ENCODE peak calls at places on chromosome 14, in five cellular contexts. P is iris pigment epithelial cell; Y is left ventricle myocardium inferior; G is neural progenitor cell; V is stimulated activated CD4-positive, alpha-beta T cell treated with anti-CD3 and anti-CD28 coated beads, Interleukin-15, amount 100 ng/mL, for 1 hour. L is an unnamed sample.

GRCh38 chr14:21993837-21994236 is 320.2 kb upstream of the OR4E1 start:
- DNase-seq in P (no peak), V (no peak), Y (no peak), G (no peak), L (no peak)

GRCh38 chr14:58662028-58662427 is 24.3 kb downstream of the DACT1 start:
- DNase-seq in Y (no peak), V (no peak), P (no peak), G (no peak), L (no peak)

GRCh38 chr14:51004352-51004800 is 60.1 kb upstream of the PYGL start:
- DNase-seq in Y (no peak), V (no peak), P (no peak), G (no peak), L (peak)

GRCh38 chr14:36405589-36406274 is 85.3 kb upstream of the MBIP start:
- DNase-seq in P (no peak), Y (no peak), V (no peak), G (no peak), L (no peak)

GRCh38 chr14:43896044-43896443 is 611.0 kb downstream of the FSCB start:
- DNase-seq in P (no peak), G (no peak), Y (no peak), V (no peak), L (no peak)

GRCh38 chr14:95490727-95491451 is 25.6 kb downstream of the SYNE3 start:
- DNase-seq in Y (peak), P (no peak), G (no peak), V (no peak), L (peak)

GRCh38 chr14:65958664-65959562 is 527.3 kb upstream of the CCDC196 start:
- DNase-seq in V (no peak), G (peak), P (peak), Y (no peak), L (no peak)

GRCh38 chr14:23055147-23055550 is 2.2 kb downstream of the CDH24 start:
- DNase-seq in V (no peak), P (no peak), Y (no peak), G (no peak), L (no peak)

GRCh38 chr14:105989746-105990302 is 463.4 kb downstream of the TMEM121 start:
- DNase-seq in G (no peak), Y (no peak), P (no peak), V (no peak), L (no peak)

GRCh38 chr14:90487031-90487430 is 90.2 kb downstream of the CALM1 start:
- DNase-seq in P (no peak), G (no peak), Y (peak), V (no peak), L (peak)

GRCh38 chr14:58107947-58108552 is 44.0 kb downstream of the ARMH4 start:
- DNase-seq in G (peak), V (peak), P (peak), Y (no peak), L (no peak)

GRCh38 chr14:26173581-26173980 is 424.3 kb downstream of the NOVA1 start:
- DNase-seq in G (no peak), Y (no peak), V (no peak), P (no peak), L (no peak)

GRCh38 chr14:59101441-59101840 is 87.0 kb upstream of the DAAM1 start:
- DNase-seq in Y (no peak), P (peak), G (no peak), V (no peak), L (no peak)

GRCh38 chr14:95210699-95211098 is 53.4 kb upstream of the DICER1 start:
- DNase-seq in G (no peak), Y (no peak), V (no peak), P (no peak), L (no peak)

GRCh38 chr14:89920041-89920440 is 34.5 kb downstream of the EFCAB11 start:
- DNase-seq in G (no peak), Y (no peak), V (no peak), P (peak), L (no peak)

GRCh38 chr14:77613207-77613606 is 3.2 kb downstream of the SPTLC2 start:
- DNase-seq in Y (no peak), G (no peak), P (no peak), V (no peak), L (no peak)

GRCh38 chr14:71321556-71322315 is 414.5 kb downstream of the PCNX1 start:
- DNase-seq in V (no peak), G (peak), P (peak), Y (no peak), L (peak)

GRCh38 chr14:95078841-95079240 is 78.5 kb downstream of the DICER1 start:
- DNase-seq in G (no peak), V (no peak), Y (no peak), P (no peak), L (no peak)

GRCh38 chr14:61153436-61153835 is 127.7 kb downstream of the TMEM30B start:
- DNase-seq in G (peak), P (peak), Y (no peak), V (no peak), L (no peak)

GRCh38 chr14:76876076-76876475 is 49.9 kb downstream of the LRRC74A start:
- DNase-seq in V (peak), G (peak), P (peak), Y (peak), L (peak)

GRCh38 chr14:60090864-60091519 is 731 bp upstream of the PCNX4 start:
- DNase-seq in G (peak), Y (peak), V (no peak), P (peak), L (peak)

GRCh38 chr14:75144944-75145343 is 18.1 kb upstream of the NEK9 start:
- DNase-seq in V (no peak), G (no peak), P (peak), Y (no peak), L (no peak)

GRCh38 chr14:59919582-59920377 is at the start of gene LRRC9:
- DNase-seq in P (peak), Y (peak), G (peak), V (no peak), L (peak)

GRCh38 chr14:28609228-28609828 is 157.3 kb upstream of the FOXG1 start:
- DNase-seq in Y (no peak), V (no peak), G (peak), P (peak), L (peak)

GRCh38 chr14:104656014-104656714 is 33.3 kb upstream of the INF2 start:
- DNase-seq in G (no peak), Y (no peak), V (no peak), P (no peak), L (no peak)

GRCh38 chr14:54567224-54567633 is 301 bp downstream of the SAMD4A start:
- DNase-seq in Y (peak), G (peak), V (peak), P (no peak), L (peak)

GRCh38 chr14:76085358-76085757 is 66.4 kb upstream of the GPATCH2L start:
- DNase-seq in P (no peak), V (no peak), G (no peak), Y (no peak), L (no peak)

L was measured in MG63.